ENCODE peak calls at places on chromosomes 16 and 17, in six cellular contexts. One of them, this sample, is unnamed.

GRCh38 chr17:32100971-32101631 is 41.2 kb upstream of the RHOT1 start:
- DNase-seq in activated naive CD4-positive, alpha-beta T cell: no peak
- DNase-seq in tibial artery: no peak
- DNase-seq in retinal pigment epithelial cell: no peak
- DNase-seq in activated B cell treated with CpG ODN at 0.5 μM for 24 hours: no peak
- DNase-seq in NCI-H1105 treated with DMSO at 0.1 percent for 48 hours: peak
- DNase-seq in this sample: no peak

GRCh38 chr17:74444406-74444805 is 12.5 kb downstream of the GPRC5C start:
- DNase-seq in retinal pigment epithelial cell: no peak
- DNase-seq in activated B cell treated with CpG ODN at 0.5 μM for 24 hours: no peak
- DNase-seq in NCI-H1105 treated with DMSO at 0.1 percent for 48 hours: no peak
- DNase-seq in activated naive CD4-positive, alpha-beta T cell: no peak
- DNase-seq in tibial artery: peak
- DNase-seq in this sample: no peak

GRCh38 chr16:13883881-13884280 is 36.1 kb upstream of the ERCC4 start:
- DNase-seq in tibial artery: no peak
- DNase-seq in activated B cell treated with CpG ODN at 0.5 μM for 24 hours: no peak
- DNase-seq in NCI-H1105 treated with DMSO at 0.1 percent for 48 hours: no peak
- DNase-seq in activated naive CD4-positive, alpha-beta T cell: no peak
- DNase-seq in retinal pigment epithelial cell: no peak
- DNase-seq in this sample: no peak

GRCh38 chr16:425740-426114 is 278 bp downstream of the RAB11FIP3 start:
- DNase-seq in NCI-H1105 treated with DMSO at 0.1 percent for 48 hours: no peak
- DNase-seq in activated naive CD4-positive, alpha-beta T cell: peak
- DNase-seq in activated B cell treated with CpG ODN at 0.5 μM for 24 hours: no peak
- DNase-seq in tibial artery: no peak
- DNase-seq in retinal pigment epithelial cell: no peak
- DNase-seq in this sample: no peak

GRCh38 chr16:28193530-28194423 is 18.0 kb downstream of the XPO6 start:
- DNase-seq in NCI-H1105 treated with DMSO at 0.1 percent for 48 hours: no peak
- DNase-seq in activated naive CD4-positive, alpha-beta T cell: no peak
- DNase-seq in activated B cell treated with CpG ODN at 0.5 μM for 24 hours: no peak
- DNase-seq in tibial artery: no peak
- DNase-seq in retinal pigment epithelial cell: peak
- DNase-seq in this sample: no peak

GRCh38 chr17:73623247-73623646 is 21.0 kb downstream of the SDK2 start:
- DNase-seq in tibial artery: no peak
- DNase-seq in activated naive CD4-positive, alpha-beta T cell: no peak
- DNase-seq in activated B cell treated with CpG ODN at 0.5 μM for 24 hours: no peak
- DNase-seq in NCI-H1105 treated with DMSO at 0.1 percent for 48 hours: no peak
- DNase-seq in retinal pigment epithelial cell: no peak
- DNase-seq in this sample: no peak

GRCh38 chr16:89607453-89607852 is 6.0 kb upstream of the DPEP1 start:
- DNase-seq in retinal pigment epithelial cell: no peak
- DNase-seq in activated B cell treated with CpG ODN at 0.5 μM for 24 hours: no peak
- DNase-seq in NCI-H1105 treated with DMSO at 0.1 percent for 48 hours: no peak
- DNase-seq in tibial artery: no peak
- DNase-seq in activated naive CD4-positive, alpha-beta T cell: no peak
- DNase-seq in this sample: no peak

GRCh38 chr17:61009619-61010018 is 332.0 kb downstream of the BCAS3 start:
- DNase-seq in tibial artery: no peak
- DNase-seq in retinal pigment epithelial cell: peak
- DNase-seq in activated B cell treated with CpG ODN at 0.5 μM for 24 hours: no peak
- DNase-seq in NCI-H1105 treated with DMSO at 0.1 percent for 48 hours: peak
- DNase-seq in activated naive CD4-positive, alpha-beta T cell: no peak
- DNase-seq in this sample: no peak

GRCh38 chr17:67800495-67800928 is 24.8 kb upstream of the BPTF start:
- DNase-seq in activated B cell treated with CpG ODN at 0.5 μM for 24 hours: peak
- DNase-seq in activated naive CD4-positive, alpha-beta T cell: no peak
- DNase-seq in retinal pigment epithelial cell: peak
- DNase-seq in NCI-H1105 treated with DMSO at 0.1 percent for 48 hours: no peak
- DNase-seq in tibial artery: peak
- DNase-seq in this sample: peak

GRCh38 chr16:12094537-12095265 is 118.2 kb downstream of the SNX29 start:
- DNase-seq in activated naive CD4-positive, alpha-beta T cell: no peak
- DNase-seq in NCI-H1105 treated with DMSO at 0.1 percent for 48 hours: no peak
- DNase-seq in activated B cell treated with CpG ODN at 0.5 μM for 24 hours: no peak
- DNase-seq in retinal pigment epithelial cell: no peak
- DNase-seq in tibial artery: peak
- DNase-seq in this sample: no peak

GRCh38 chr16:58882292-58882691 is 148.2 kb upstream of the GOT2 start:
- DNase-seq in retinal pigment epithelial cell: no peak
- DNase-seq in activated B cell treated with CpG ODN at 0.5 μM for 24 hours: no peak
- DNase-seq in NCI-H1105 treated with DMSO at 0.1 percent for 48 hours: no peak
- DNase-seq in tibial artery: no peak
- DNase-seq in activated naive CD4-positive, alpha-beta T cell: no peak
- DNase-seq in this sample: no peak

GRCh38 chr16:89936034-89936433 is 12.5 kb upstream of the DEF8 start:
- DNase-seq in NCI-H1105 treated with DMSO at 0.1 percent for 48 hours: no peak
- DNase-seq in activated B cell treated with CpG ODN at 0.5 μM for 24 hours: no peak
- DNase-seq in tibial artery: no peak
- DNase-seq in activated naive CD4-positive, alpha-beta T cell: no peak
- DNase-seq in retinal pigment epithelial cell: no peak
- DNase-seq in this sample: no peak

GRCh38 chr16:69419956-69420355 is 4.5 kb upstream of the CYB5B start:
- DNase-seq in activated naive CD4-positive, alpha-beta T cell: no peak
- DNase-seq in retinal pigment epithelial cell: no peak
- DNase-seq in tibial artery: no peak
- DNase-seq in NCI-H1105 treated with DMSO at 0.1 percent for 48 hours: no peak
- DNase-seq in activated B cell treated with CpG ODN at 0.5 μM for 24 hours: no peak
- DNase-seq in this sample: no peak

GRCh38 chr16:52597772-52598483 is 51.0 kb upstream of the TOX3 start:
- DNase-seq in tibial artery: no peak
- DNase-seq in activated naive CD4-positive, alpha-beta T cell: no peak
- DNase-seq in activated B cell treated with CpG ODN at 0.5 μM for 24 hours: no peak
- DNase-seq in NCI-H1105 treated with DMSO at 0.1 percent for 48 hours: peak
- DNase-seq in retinal pigment epithelial cell: no peak
- DNase-seq in this sample: no peak

GRCh38 chr17:7717756-7718350 is 309 bp downstream of the DNAH2 start:
- DNase-seq in activated naive CD4-positive, alpha-beta T cell: no peak
- DNase-seq in retinal pigment epithelial cell: no peak
- DNase-seq in tibial artery: no peak
- DNase-seq in activated B cell treated with CpG ODN at 0.5 μM for 24 hours: no peak
- DNase-seq in NCI-H1105 treated with DMSO at 0.1 percent for 48 hours: peak
- DNase-seq in this sample: no peak

GRCh38 chr16:50248845-50249244 is 17.5 kb upstream of the ADCY7 start:
- DNase-seq in activated B cell treated with CpG ODN at 0.5 μM for 24 hours: no peak
- DNase-seq in NCI-H1105 treated with DMSO at 0.1 percent for 48 hours: no peak
- DNase-seq in tibial artery: no peak
- DNase-seq in retinal pigment epithelial cell: no peak
- DNase-seq in activated naive CD4-positive, alpha-beta T cell: no peak
- DNase-seq in this sample: no peak

GRCh38 chr17:1108810-1109605 is 70.8 kb downstream of the ABR start:
- DNase-seq in activated B cell treated with CpG ODN at 0.5 μM for 24 hours: peak
- DNase-seq in activated naive CD4-positive, alpha-beta T cell: peak
- DNase-seq in tibial artery: peak
- DNase-seq in NCI-H1105 treated with DMSO at 0.1 percent for 48 hours: peak
- DNase-seq in retinal pigment epithelial cell: no peak
- DNase-seq in this sample: peak

GRCh38 chr17:8359769-8360168 is 16.7 kb downstream of the KRABD2 start:
- DNase-seq in tibial artery: no peak
- DNase-seq in activated B cell treated with CpG ODN at 0.5 μM for 24 hours: no peak
- DNase-seq in NCI-H1105 treated with DMSO at 0.1 percent for 48 hours: no peak
- DNase-seq in retinal pigment epithelial cell: no peak
- DNase-seq in activated naive CD4-positive, alpha-beta T cell: no peak
- DNase-seq in this sample: no peak

GRCh38 chr17:76384987-76385891 is 830 bp downstream of the SPHK1 start:
- DNase-seq in tibial artery: peak
- DNase-seq in NCI-H1105 treated with DMSO at 0.1 percent for 48 hours: no peak
- DNase-seq in activated B cell treated with CpG ODN at 0.5 μM for 24 hours: peak
- DNase-seq in activated naive CD4-positive, alpha-beta T cell: peak
- DNase-seq in retinal pigment epithelial cell: no peak
- DNase-seq in this sample: no peak

GRCh38 chr17:75850928-75851692 is 4.0 kb downstream of the WBP2 start:
- DNase-seq in NCI-H1105 treated with DMSO at 0.1 percent for 48 hours: no peak
- DNase-seq in activated B cell treated with CpG ODN at 0.5 μM for 24 hours: no peak
- DNase-seq in tibial artery: no peak
- DNase-seq in retinal pigment epithelial cell: peak
- DNase-seq in activated naive CD4-positive, alpha-beta T cell: no peak
- DNase-seq in this sample: no peak

GRCh38 chr17:72158895-72159885 is 38.4 kb downstream of the SOX9 start:
- DNase-seq in tibial artery: no peak
- DNase-seq in activated naive CD4-positive, alpha-beta T cell: no peak
- DNase-seq in NCI-H1105 treated with DMSO at 0.1 percent for 48 hours: no peak
- DNase-seq in activated B cell treated with CpG ODN at 0.5 μM for 24 hours: no peak
- DNase-seq in retinal pigment epithelial cell: peak
- DNase-seq in this sample: no peak

GRCh38 chr16:50611995-50612848 is 64.0 kb downstream of the NKD1 start:
- DNase-seq in activated naive CD4-positive, alpha-beta T cell: no peak
- DNase-seq in NCI-H1105 treated with DMSO at 0.1 percent for 48 hours: no peak
- DNase-seq in tibial artery: no peak
- DNase-seq in activated B cell treated with CpG ODN at 0.5 μM for 24 hours: no peak
- DNase-seq in retinal pigment epithelial cell: no peak
- DNase-seq in this sample: no peak

This sample was measured in naive B cell.